ENCODE peak calls at places on chromosomes 11 and 22, in ten cellular contexts. V, G, C, A, P, H, Y, E, N and Z are unnamed samples.

GRCh38 chr11:41289408-41289807 is 170.0 kb downstream of the LRRC4C start:
- DNase-seq in A (no peak), P (no peak), N (no peak), V (no peak), G (no peak), Y (no peak), H (no peak), C (no peak), E (no peak), Z (no peak)

GRCh38 chr11:92246637-92247036 is 22.0 kb downstream of the FAT3 start:
- DNase-seq in N (no peak), C (no peak), V (no peak), A (no peak), Y (no peak), P (no peak), G (no peak), E (no peak), H (no peak), Z (no peak)

GRCh38 chr11:121439759-121440158 is 12.4 kb upstream of the SORL1 start:
- DNase-seq in C (no peak), Y (no peak), A (no peak), H (no peak), G (no peak), E (no peak), V (no peak), P (no peak), N (no peak), Z (no peak)

GRCh38 chr22:49197500-49197899 is 630.2 kb downstream of the BRD1 start:
- DNase-seq in C (no peak), E (no peak), Y (peak; percentile 30), H (peak; percentile 33), G (no peak), P (no peak), V (no peak), A (peak; percentile 43), N (peak; percentile 31), Z (peak; percentile 85)

GRCh38 chr22:43110927-43111623 is 525 bp downstream of the BIK start:
- DNase-seq in G (peak; percentile 48), C (peak; percentile 63), H (no peak), V (peak; percentile 37), E (no peak), A (peak; percentile 83), P (no peak), N (peak; percentile 49), Y (no peak), Z (no peak)

GRCh38 chr22:42353883-42354727 is 78.1 kb downstream of the NFAM1 start:
- DNase-seq in G (no peak), P (no peak), H (no peak), C (no peak), N (peak; percentile 58), E (peak; percentile 74), V (no peak), Y (no peak), A (no peak), Z (no peak)

GRCh38 chr11:19789840-19790710 is 77.4 kb downstream of the NAV2 start:
- DNase-seq in N (peak; percentile 13), P (no peak), A (no peak), V (no peak), Y (no peak), C (no peak), G (no peak), E (peak; percentile 97), H (no peak), Z (no peak)

GRCh38 chr11:67117667-67118058 is 1.4 kb upstream of the KDM2A start:
- DNase-seq in C (peak; percentile 69), E (no peak), P (no peak), H (peak; percentile 60), A (peak; percentile 78), V (peak; percentile 60), Y (no peak), G (peak; percentile 54), N (peak; percentile 38), Z (peak; percentile 67)

GRCh38 chr22:29309332-29310064 is 3.0 kb downstream of the GAS2L1 start:
- DNase-seq in H (no peak), V (no peak), P (no peak), Y (no peak), N (no peak), C (no peak), G (no peak), A (no peak), E (no peak), Z (peak; percentile 93)

GRCh38 chr22:29992341-29993275 is 87.7 kb upstream of the HORMAD2 start:
- DNase-seq in V (no peak), G (peak; percentile 46), H (no peak), A (no peak), P (no peak), C (no peak), N (peak; percentile 46), E (peak; percentile 36), Y (no peak), Z (no peak)

GRCh38 chr11:111465400-111465799 is 46.8 kb downstream of the BTG4 start:
- DNase-seq in V (no peak), A (no peak), G (no peak), P (no peak), N (no peak), Y (no peak), E (peak; percentile 80), C (no peak), H (no peak), Z (no peak)

GRCh38 chr11:45211732-45212131 is 65.3 kb downstream of the PRDM11 start:
- DNase-seq in A (no peak), H (no peak), C (no peak), P (no peak), E (no peak), N (no peak), Y (no peak), G (no peak), V (no peak), Z (no peak)

GRCh38 chr11:62980133-62980760 is 4.5 kb downstream of the SLC22A6 start:
- DNase-seq in V (no peak), N (no peak), P (no peak), E (peak; percentile 28), A (no peak), G (peak; percentile 39), H (no peak), C (peak; percentile 74), Y (no peak), Z (no peak)

GRCh38 chr22:48105254-48105653 is 1342.8 kb downstream of the TBC1D22A start:
- DNase-seq in V (no peak), H (no peak), E (no peak), A (no peak), Y (no peak), P (no peak), N (no peak), G (no peak), C (no peak), Z (no peak)

GRCh38 chr22:39098026-39098425 is 982 bp downstream of the APOBEC3H start:
- DNase-seq in P (no peak), H (no peak), E (no peak), A (no peak), V (no peak), N (peak; percentile 62), Y (no peak), C (peak; percentile 25), G (no peak), Z (peak; percentile 46)

GRCh38 chr11:30282289-30282631 is 40.6 kb upstream of the ARL14EP start:
- DNase-seq in P (no peak), V (no peak), E (no peak), H (no peak), A (no peak), Y (no peak), G (no peak), C (no peak), N (no peak), Z (no peak)

GRCh38 chr11:120096756-120097191 is 41.1 kb downstream of the TRIM29 start:
- DNase-seq in V (no peak), G (no peak), Y (no peak), A (peak; percentile 13), N (peak; percentile 87), C (no peak), E (no peak), P (no peak), H (no peak), Z (no peak)

GRCh38 chr11:121104223-121104831 is 3.3 kb downstream of the TECTA start:
- DNase-seq in N (no peak), G (no peak), E (no peak), A (no peak), V (no peak), H (no peak), C (no peak), Y (no peak), P (no peak), Z (no peak)